ENCODE peak calls at places on chromosomes 2 and 18, in seven cellular contexts. P, E, X, R, D, T and I are unnamed samples.

GRCh38 chr2:196718394-196718793 is 78.9 kb downstream of the CCDC150 start:
- DNase-seq in P (no peak), E (no peak), X (peak; percentile 8), R (no peak), D (peak; percentile 22), T (no peak), I (no peak)

GRCh38 chr2:65103013-65103720 is 26.7 kb downstream of the RAB1A start:
- DNase-seq in P (no peak), E (no peak), X (no peak), R (no peak), D (no peak), T (no peak), I (no peak)

GRCh38 chr2:109021895-109022300 is 32.9 kb upstream of the EDAR start:
- DNase-seq in P (no peak), E (no peak), X (peak; percentile 34), R (no peak), D (no peak), T (no peak), I (no peak)

GRCh38 chr2:130376433-130377293 is 20.8 kb downstream of the PTPN18 start:
- DNase-seq in P (no peak), E (no peak), X (peak; percentile 44), R (no peak), D (no peak), T (no peak), I (no peak)

GRCh38 chr2:240481720-240482119 is 46.3 kb downstream of the GPC1 start:
- DNase-seq in P (no peak), E (no peak), X (no peak), R (no peak), D (no peak), T (no peak), I (no peak)

GRCh38 chr2:182854405-182855105 is 11.9 kb downstream of the FRZB start:
- DNase-seq in P (no peak), E (no peak), X (peak; percentile 35), R (no peak), D (no peak), T (no peak), I (no peak)

GRCh38 chr2:197286805-197287595 is 23.6 kb downstream of the ANKRD44 start:
- DNase-seq in P (peak; percentile 59), E (no peak), X (no peak), R (peak; percentile 83), D (peak; percentile 92), T (no peak), I (no peak)

GRCh38 chr2:163207706-163208370 is 369.3 kb upstream of the KCNH7 start:
- DNase-seq in P (no peak), E (no peak), X (no peak), R (no peak), D (no peak), T (no peak), I (no peak)

GRCh38 chr2:10654069-10654468 is 35.7 kb downstream of the NOL10 start:
- DNase-seq in P (no peak), E (no peak), X (no peak), R (no peak), D (peak; percentile 19), T (no peak), I (no peak)

GRCh38 chr18:45110577-45111506 is 430.2 kb downstream of the SETBP1 start:
- DNase-seq in P (no peak), E (peak; percentile 29), X (no peak), R (no peak), D (no peak), T (no peak), I (no peak)

GRCh38 chr18:13797157-13797611 is 26.8 kb upstream of the MC5R start:
- DNase-seq in P (no peak), E (no peak), X (no peak), R (peak; percentile 6), D (no peak), T (no peak), I (no peak)

GRCh38 chr2:215711484-215712034 is 275.7 kb upstream of the FN1 start:
- DNase-seq in P (no peak), E (no peak), X (peak; percentile 19), R (no peak), D (peak; percentile 60), T (no peak), I (no peak)

GRCh38 chr18:38115201-38115600 is 549.6 kb upstream of the CELF4 start:
- DNase-seq in P (no peak), E (no peak), X (no peak), R (no peak), D (no peak), T (no peak), I (no peak)

GRCh38 chr2:30243231-30243630 is 11.9 kb downstream of the LBH start:
- DNase-seq in P (no peak), E (no peak), X (no peak), R (no peak), D (no peak), T (no peak), I (no peak)

GRCh38 chr2:235537186-235537585 is 43.3 kb downstream of the AGAP1 start:
- DNase-seq in P (no peak), E (no peak), X (no peak), R (no peak), D (no peak), T (no peak), I (no peak)

GRCh38 chr2:11389551-11390528 is 45.4 kb upstream of the ROCK2 start:
- DNase-seq in P (peak; percentile 77), E (no peak), X (no peak), R (peak; percentile 72), D (peak; percentile 97), T (no peak), I (no peak)

GRCh38 chr2:145304501-145304900 is 784.6 kb upstream of the ZEB2 start:
- DNase-seq in P (no peak), E (no peak), X (no peak), R (no peak), D (no peak), T (no peak), I (no peak)

GRCh38 chr2:110994250-110994961 is 126.3 kb upstream of the BCL2L11 start:
- DNase-seq in P (no peak), E (no peak), X (no peak), R (no peak), D (peak; percentile 17), T (no peak), I (no peak)

GRCh38 chr18:681985-682384 is 24.5 kb downstream of the TYMS start:
- DNase-seq in P (no peak), E (no peak), X (no peak), R (no peak), D (no peak), T (no peak), I (no peak)

GRCh38 chr2:239136203-239136602 is 264.6 kb downstream of the HDAC4 start:
- DNase-seq in P (no peak), E (no peak), X (no peak), R (no peak), D (no peak), T (no peak), I (no peak)

GRCh38 chr2:189580662-189581353 is at the start of gene SLC40A1:
- DNase-seq in P (peak; percentile 87), E (peak; percentile 70), X (peak; percentile 73), R (no peak), D (peak; percentile 52), T (peak; percentile 71), I (no peak)

GRCh38 chr2:161351678-161352077 is 43.5 kb downstream of the PSMD14 start:
- DNase-seq in P (no peak), E (no peak), X (no peak), R (no peak), D (no peak), T (no peak), I (no peak)

GRCh38 chr2:170423919-170424318 is 246.0 kb downstream of the MYO3B start:
- DNase-seq in P (no peak), E (no peak), X (no peak), R (no peak), D (no peak), T (no peak), I (no peak)

GRCh38 chr2:105746177-105747080 is 1.7 kb downstream of the NCK2 start:
- DNase-seq in P (peak; percentile 89), E (peak; percentile 28), X (peak; percentile 89), R (no peak), D (no peak), T (peak; percentile 48), I (no peak)

GRCh38 chr2:42072349-42073118 is 24.7 kb downstream of the PKDCC start:
- DNase-seq in P (peak; percentile 44), E (peak; percentile 25), X (peak; percentile 43), R (no peak), D (peak; percentile 85), T (no peak), I (no peak)

GRCh38 chr2:217753460-217754200 is 249.2 kb downstream of the TNS1 start:
- DNase-seq in P (no peak), E (no peak), X (no peak), R (no peak), D (no peak), T (no peak), I (no peak)

GRCh38 chr2:66239655-66240054 is 195.3 kb upstream of the MEIS1 start:
- DNase-seq in P (no peak), E (no peak), X (no peak), R (no peak), D (no peak), T (no peak), I (no peak)

GRCh38 chr18:12564378-12564777 is 93.5 kb downstream of the SPIRE1 start:
- DNase-seq in P (no peak), E (no peak), X (no peak), R (no peak), D (no peak), T (no peak), I (no peak)